ENCODE peak calls at places on chromosomes 16 and 17, in nine cellular contexts. S is stimulated activated CD4-positive, alpha-beta T cell treated with anti-CD3 and anti-CD28 coated beads, Interleukin-2, amount 100 ng/mL, for 24 hours; P is heart right ventricle; T is cardiac muscle cell; W is NCI-H1694 treated with DMSO at 0.1 percent for 48 hours; O is choroid plexus epithelial cell; B is adrenal gland; D is stimulated activated CD8-positive, alpha-beta memory T cell treated with anti-CD3 and anti-CD28 coated beads, Interleukin-4, amount 100 ng/mL, for 4 hours; U is GM12878. E is an unnamed sample.

GRCh38 chr16:70481929-70482536 is 27.6 kb downstream of the FCSK start:
- DNase-seq in S (no peak), P (no peak), T (no peak), W (no peak), O (no peak), B (no peak), D (no peak), U (no peak), E (no peak)

GRCh38 chr17:29412780-29413565 is 22.8 kb downstream of the TAOK1 start:
- DNase-seq in S (no peak), P (no peak), T (peak; percentile 51), W (no peak), O (peak; percentile 45), B (no peak), D (no peak), U (no peak), E (no peak)

GRCh38 chr17:32227910-32228309 is 37.7 kb upstream of the RHBDL3 start:
- DNase-seq in S (no peak), P (no peak), T (no peak), W (no peak), O (no peak), B (no peak), D (no peak), U (no peak), E (no peak)

GRCh38 chr16:66842765-66843164 is 1.4 kb upstream of the CA7 start:
- DNase-seq in S (no peak), P (no peak), T (no peak), W (no peak), O (peak; percentile 38), B (peak; percentile 74), D (no peak), U (no peak), E (no peak)

GRCh38 chr16:85421338-85422123 is 191.6 kb upstream of the GSE1 start:
- DNase-seq in S (no peak), P (no peak), T (no peak), W (no peak), O (no peak), B (no peak), D (no peak), U (no peak), E (no peak)

GRCh38 chr17:28216528-28216927 is 102.5 kb upstream of the TMEM97 start:
- DNase-seq in S (no peak), P (no peak), T (peak; percentile 34), W (no peak), O (peak; percentile 45), B (no peak), D (no peak), U (no peak), E (no peak)

GRCh38 chr17:56635640-56636039 is 42.1 kb downstream of the NOG start:
- DNase-seq in S (no peak), P (no peak), T (no peak), W (no peak), O (no peak), B (no peak), D (no peak), U (no peak), E (no peak)

GRCh38 chr16:88593489-88593888 is 23.3 kb downstream of the ZC3H18 start:
- DNase-seq in S (no peak), P (peak; percentile 34), T (no peak), W (no peak), O (no peak), B (no peak), D (no peak), U (no peak), E (no peak)

GRCh38 chr17:226773-227580 is 45.5 kb upstream of the DOC2B start:
- DNase-seq in S (no peak), P (no peak), T (peak; percentile 23), W (no peak), O (no peak), B (peak; percentile 3), D (no peak), U (no peak), E (no peak)

GRCh38 chr16:87062569-87063442 is 254.4 kb downstream of the C16orf95 start:
- DNase-seq in S (peak; percentile 66), P (peak; percentile 73), T (peak; percentile 77), W (peak; percentile 39), O (peak; percentile 86), B (peak; percentile 71), D (peak; percentile 15), U (no peak), E (peak; percentile 56)

GRCh38 chr17:32536736-32537646 is 50.2 kb downstream of the CDK5R1 start:
- DNase-seq in S (no peak), P (no peak), T (peak; percentile 87), W (no peak), O (peak; percentile 86), B (no peak), D (no peak), U (no peak), E (no peak)

GRCh38 chr17:41687828-41688640 is 651 bp upstream of the EIF1 start:
- DNase-seq in S (peak; percentile 68), P (peak; percentile 65), T (peak; percentile 44), W (peak; percentile 71), O (peak; percentile 42), B (peak; percentile 81), D (peak; percentile 31), U (no peak), E (no peak)

GRCh38 chr16:46923513-46924295 is 39.5 kb downstream of the GPT2 start:
- DNase-seq in S (no peak), P (no peak), T (no peak), W (no peak), O (peak; percentile 21), B (peak; percentile 51), D (no peak), U (no peak), E (no peak)

E was measured in thoracic aorta.